ENCODE peak calls at places on chromosome 10, in seven cellular contexts. One of them, this sample, is unnamed.

GRCh38 chr10:50634479-50634878 is 10.7 kb upstream of the SGMS1 start:
- DNase-seq in CD8-positive, alpha-beta T cell: no peak
- DNase-seq in adipocyte: no peak
- DNase-seq in stomach: no peak
- DNase-seq in right lobe of liver: no peak
- DNase-seq in IMR-90: no peak
- DNase-seq in prostate gland: no peak
- DNase-seq in this sample: no peak

GRCh38 chr10:106224676-106225075 is 939.8 kb downstream of the SORCS1 start:
- DNase-seq in CD8-positive, alpha-beta T cell: no peak
- DNase-seq in adipocyte: peak; percentile 2
- DNase-seq in stomach: no peak
- DNase-seq in right lobe of liver: no peak
- DNase-seq in IMR-90: peak; percentile 16
- DNase-seq in prostate gland: no peak
- DNase-seq in this sample: no peak

GRCh38 chr10:5404188-5405041 is at the start of gene TUBAL3:
- DNase-seq in CD8-positive, alpha-beta T cell: no peak
- DNase-seq in adipocyte: no peak
- DNase-seq in stomach: no peak
- DNase-seq in right lobe of liver: no peak
- DNase-seq in IMR-90: no peak
- DNase-seq in prostate gland: no peak
- DNase-seq in this sample: no peak

GRCh38 chr10:116067825-116068224 is 205.2 kb downstream of the GFRA1 start:
- DNase-seq in CD8-positive, alpha-beta T cell: no peak
- DNase-seq in adipocyte: no peak
- DNase-seq in stomach: no peak
- DNase-seq in right lobe of liver: no peak
- DNase-seq in IMR-90: no peak
- DNase-seq in prostate gland: no peak
- DNase-seq in this sample: no peak

GRCh38 chr10:93180402-93181040 is 106.8 kb downstream of the CYP26A1 start:
- DNase-seq in CD8-positive, alpha-beta T cell: no peak
- DNase-seq in adipocyte: no peak
- DNase-seq in stomach: no peak
- DNase-seq in right lobe of liver: no peak
- DNase-seq in IMR-90: peak; percentile 7
- DNase-seq in prostate gland: no peak
- DNase-seq in this sample: no peak

GRCh38 chr10:78437407-78437768 is 403.7 kb downstream of the RPS24 start:
- DNase-seq in CD8-positive, alpha-beta T cell: no peak
- DNase-seq in adipocyte: no peak
- DNase-seq in stomach: no peak
- DNase-seq in right lobe of liver: no peak
- DNase-seq in IMR-90: no peak
- DNase-seq in prostate gland: no peak
- DNase-seq in this sample: no peak

GRCh38 chr10:22605168-22605567 is 109.2 kb downstream of the PIP4K2A start:
- DNase-seq in CD8-positive, alpha-beta T cell: no peak
- DNase-seq in adipocyte: no peak
- DNase-seq in stomach: no peak
- DNase-seq in right lobe of liver: no peak
- DNase-seq in IMR-90: peak; percentile 35
- DNase-seq in prostate gland: no peak
- DNase-seq in this sample: peak; percentile 77

GRCh38 chr10:72736176-72736795 is 44.3 kb downstream of the MCU start:
- DNase-seq in CD8-positive, alpha-beta T cell: no peak
- DNase-seq in adipocyte: peak; percentile 81
- DNase-seq in stomach: no peak
- DNase-seq in right lobe of liver: no peak
- DNase-seq in IMR-90: peak; percentile 49
- DNase-seq in prostate gland: no peak
- DNase-seq in this sample: no peak

GRCh38 chr10:63553031-63553430 is 31.8 kb downstream of the REEP3 start:
- DNase-seq in CD8-positive, alpha-beta T cell: no peak
- DNase-seq in adipocyte: peak; percentile 76
- DNase-seq in stomach: no peak
- DNase-seq in right lobe of liver: no peak
- DNase-seq in IMR-90: peak; percentile 74
- DNase-seq in prostate gland: no peak
- DNase-seq in this sample: no peak

GRCh38 chr10:86700851-86701617 is 32.7 kb downstream of the LDB3 start:
- DNase-seq in CD8-positive, alpha-beta T cell: no peak
- DNase-seq in adipocyte: no peak
- DNase-seq in stomach: no peak
- DNase-seq in right lobe of liver: no peak
- DNase-seq in IMR-90: no peak
- DNase-seq in prostate gland: no peak
- DNase-seq in this sample: no peak

GRCh38 chr10:86698207-86698940 is 30.1 kb downstream of the LDB3 start:
- DNase-seq in CD8-positive, alpha-beta T cell: no peak
- DNase-seq in adipocyte: no peak
- DNase-seq in stomach: no peak
- DNase-seq in right lobe of liver: no peak
- DNase-seq in IMR-90: no peak
- DNase-seq in prostate gland: no peak
- DNase-seq in this sample: no peak

GRCh38 chr10:86699991-86700840 is 31.9 kb downstream of the LDB3 start:
- DNase-seq in CD8-positive, alpha-beta T cell: no peak
- DNase-seq in adipocyte: no peak
- DNase-seq in stomach: no peak
- DNase-seq in right lobe of liver: no peak
- DNase-seq in IMR-90: no peak
- DNase-seq in prostate gland: no peak
- DNase-seq in this sample: no peak

GRCh38 chr10:86699541-86699940 is 31.2 kb downstream of the LDB3 start:
- DNase-seq in CD8-positive, alpha-beta T cell: no peak
- DNase-seq in adipocyte: no peak
- DNase-seq in stomach: no peak
- DNase-seq in right lobe of liver: no peak
- DNase-seq in IMR-90: no peak
- DNase-seq in prostate gland: no peak
- DNase-seq in this sample: no peak

DNA sequence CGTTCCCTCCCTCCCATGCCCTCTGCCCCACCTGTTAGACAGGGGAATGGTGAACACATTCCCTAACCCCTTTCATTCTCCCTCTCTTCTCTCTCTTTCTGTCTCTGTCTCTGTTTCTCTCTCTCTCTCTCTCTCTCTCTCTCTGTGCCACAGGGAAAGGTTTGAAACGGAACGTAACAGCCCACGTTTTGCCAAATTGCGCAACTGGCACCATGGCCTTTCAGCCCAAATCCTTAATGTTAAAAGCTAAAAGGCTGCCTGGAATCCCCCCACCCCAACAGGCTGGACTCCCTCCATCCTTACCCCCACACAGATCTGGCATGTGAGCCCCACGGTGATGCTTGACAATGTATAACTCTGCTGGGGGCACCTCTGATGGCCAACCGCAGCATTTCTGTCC is 30.8 kb downstream of the LDB3 start:
- DNase-seq in CD8-positive, alpha-beta T cell: no peak
- DNase-seq in adipocyte: no peak
- DNase-seq in stomach: no peak
- DNase-seq in right lobe of liver: no peak
- DNase-seq in IMR-90: no peak
- DNase-seq in prostate gland: no peak
- DNase-seq in this sample: no peak
- H3K36me3 ChIP-seq in CD8-positive, alpha-beta T cell: no peaks in the 10 kb centered on the region
- H3K36me3 ChIP-seq in adipocyte: no peaks in the 10 kb centered on the region
- H3K36me3 ChIP-seq in stomach: no peaks in the 10 kb centered on the region
- H3K36me3 ChIP-seq in right lobe of liver: no peaks in the 10 kb centered on the region
- H3K36me3 ChIP-seq in IMR-90: no peaks in the 10 kb centered on the region
- H3K36me3 ChIP-seq in prostate gland: no peaks in the 10 kb centered on the region
- H3K36me3 ChIP-seq in this sample: no peaks in the 10 kb centered on the region

GRCh38 chr10:80516506-80517075 is 21.1 kb upstream of the SH2D4B start:
- DNase-seq in CD8-positive, alpha-beta T cell: no peak
- DNase-seq in adipocyte: no peak
- DNase-seq in stomach: no peak
- DNase-seq in right lobe of liver: no peak
- DNase-seq in IMR-90: no peak
- DNase-seq in prostate gland: no peak
- DNase-seq in this sample: no peak

GRCh38 chr10:80519936-80520650 is 17.6 kb upstream of the SH2D4B start:
- DNase-seq in CD8-positive, alpha-beta T cell: no peak
- DNase-seq in adipocyte: no peak
- DNase-seq in stomach: no peak
- DNase-seq in right lobe of liver: peak; percentile 18
- DNase-seq in IMR-90: no peak
- DNase-seq in prostate gland: no peak
- DNase-seq in this sample: no peak

GRCh38 chr10:80518807-80519360 is 18.8 kb upstream of the SH2D4B start:
- DNase-seq in CD8-positive, alpha-beta T cell: no peak
- DNase-seq in adipocyte: no peak
- DNase-seq in stomach: no peak
- DNase-seq in right lobe of liver: peak; percentile 19
- DNase-seq in IMR-90: no peak
- DNase-seq in prostate gland: no peak
- DNase-seq in this sample: no peak

GRCh38 chr10:80517416-80518142 is 20.1 kb upstream of the SH2D4B start:
- DNase-seq in CD8-positive, alpha-beta T cell: no peak
- DNase-seq in adipocyte: no peak
- DNase-seq in stomach: no peak
- DNase-seq in right lobe of liver: peak; percentile 21
- DNase-seq in IMR-90: no peak
- DNase-seq in prostate gland: no peak
- DNase-seq in this sample: no peak

DNA sequence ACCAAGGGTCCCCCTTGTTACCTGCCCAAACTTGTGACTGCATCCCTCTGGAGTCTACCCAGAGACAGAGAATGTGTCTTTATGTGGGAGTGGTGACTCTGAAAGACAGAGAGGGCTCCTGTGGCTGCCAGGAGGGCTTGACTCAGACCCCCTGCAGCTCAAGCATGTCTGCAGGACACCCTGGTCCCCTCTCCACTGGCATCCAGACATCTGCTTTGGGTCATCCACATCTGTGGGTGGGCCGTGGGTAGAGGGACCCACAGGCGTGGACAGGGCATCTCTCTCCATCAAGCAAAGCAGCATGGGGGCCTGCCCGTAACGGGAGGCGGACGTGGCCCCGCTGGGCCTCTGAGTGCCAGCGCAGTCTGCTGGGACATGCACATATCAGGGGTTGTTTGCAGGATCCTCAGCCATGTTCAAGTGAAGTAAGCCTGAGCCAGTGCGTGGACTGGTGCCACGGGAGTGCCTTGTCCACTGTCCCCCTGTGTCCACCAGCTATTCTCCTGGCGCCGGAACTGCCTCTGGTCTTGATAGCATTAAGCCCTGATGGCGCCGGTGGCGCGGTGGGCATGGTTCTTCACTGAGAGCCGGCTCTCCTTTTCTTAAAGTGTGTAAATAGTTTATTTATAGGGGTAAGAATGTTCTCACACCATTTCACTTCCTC is 19.4 kb upstream of the SH2D4B start:
- DNase-seq in CD8-positive, alpha-beta T cell: no peak
- DNase-seq in adipocyte: no peak
- DNase-seq in stomach: no peak
- DNase-seq in right lobe of liver: peak; percentile 19
- DNase-seq in IMR-90: no peak
- DNase-seq in prostate gland: no peak
- DNase-seq in this sample: no peak
- H3K36me3 ChIP-seq in CD8-positive, alpha-beta T cell: peaks cover 63% of the 10 kb centered on the region
- H3K36me3 ChIP-seq in adipocyte: peaks cover 82% of the 10 kb centered on the region
- H3K36me3 ChIP-seq in stomach: peaks cover 82% of the 10 kb centered on the region
- H3K36me3 ChIP-seq in right lobe of liver: peaks cover 21% of the 10 kb centered on the region
- H3K36me3 ChIP-seq in IMR-90: peaks cover 46% of the 10 kb centered on the region
- H3K36me3 ChIP-seq in prostate gland: peaks cover 36% of the 10 kb centered on the region
- H3K36me3 ChIP-seq in this sample: peaks cover 28% of the 10 kb centered on the region

GRCh38 chr10:33223326-33224014 is 111.0 kb downstream of the NRP1 start:
- DNase-seq in CD8-positive, alpha-beta T cell: no peak
- DNase-seq in adipocyte: peak; percentile 31
- DNase-seq in stomach: no peak
- DNase-seq in right lobe of liver: no peak
- DNase-seq in IMR-90: no peak
- DNase-seq in prostate gland: no peak
- DNase-seq in this sample: no peak
- H3K36me3 ChIP-seq in CD8-positive, alpha-beta T cell: no peaks in the 10 kb centered on the region
- H3K36me3 ChIP-seq in adipocyte: peaks cover 88% of the 10 kb centered on the region
- H3K36me3 ChIP-seq in stomach: peaks cover 39% of the 10 kb centered on the region
- H3K36me3 ChIP-seq in right lobe of liver: peaks cover 17% of the 10 kb centered on the region
- H3K36me3 ChIP-seq in IMR-90: peaks cover 36% of the 10 kb centered on the region
- H3K36me3 ChIP-seq in prostate gland: no peaks in the 10 kb centered on the region
- H3K36me3 ChIP-seq in this sample: no peaks in the 10 kb centered on the region

GRCh38 chr10:103397191-103397825 is 882 bp downstream of the PDCD11 start:
- DNase-seq in CD8-positive, alpha-beta T cell: no peak
- DNase-seq in adipocyte: peak; percentile 32
- DNase-seq in stomach: no peak
- DNase-seq in right lobe of liver: no peak
- DNase-seq in IMR-90: no peak
- DNase-seq in prostate gland: no peak
- DNase-seq in this sample: no peak
- H3K36me3 ChIP-seq in CD8-positive, alpha-beta T cell: peaks cover 13% of the 10 kb centered on the region
- H3K36me3 ChIP-seq in adipocyte: peaks cover 46% of the 10 kb centered on the region
- H3K36me3 ChIP-seq in stomach: peaks cover 47% of the 10 kb centered on the region
- H3K36me3 ChIP-seq in right lobe of liver: peaks cover 18% of the 10 kb centered on the region
- H3K36me3 ChIP-seq in IMR-90: peaks cover 23% of the 10 kb centered on the region
- H3K36me3 ChIP-seq in prostate gland: no peaks in the 10 kb centered on the region
- H3K36me3 ChIP-seq in this sample: peaks cover 11% of the 10 kb centered on the region